ENCODE peak calls at places on chromosomes 7 and 10, in four cellular contexts. E, Z, J and V are unnamed samples.

GRCh38 chr10:62384057-62384446 is 9.9 kb downstream of the ZNF365 start:
- DNase-seq in Z (no peak), J (no peak), E (no peak), V (no peak)

GRCh38 chr10:43193496-43194080 is 55.3 kb downstream of the CSGALNACT2 start:
- DNase-seq in Z (no peak), E (no peak), J (no peak), V (no peak)

GRCh38 chr7:28037220-28038010 is 143.2 kb downstream of the JAZF1 start:
- DNase-seq in Z (no peak), E (no peak), J (peak; percentile 84), V (no peak)

GRCh38 chr10:101784558-101784957 is 1.3 kb upstream of the NPM3 start:
- DNase-seq in J (no peak), Z (no peak), E (no peak), V (no peak)

GRCh38 chr7:155000795-155001194 is 2.1 kb downstream of the PAXIP1 start:
- DNase-seq in Z (no peak), E (no peak), J (no peak), V (no peak)

GRCh38 chr10:12907651-12908050 is 93.9 kb downstream of the CCDC3 start:
- DNase-seq in E (no peak), Z (no peak), J (no peak), V (no peak)

GRCh38 chr10:77555591-77556212 is 81.9 kb downstream of the KCNMA1 start:
- DNase-seq in E (no peak), J (no peak), Z (no peak), V (no peak)

GRCh38 chr7:82183633-82184032 is 259.9 kb downstream of the CACNA2D1 start:
- DNase-seq in E (no peak), J (peak; percentile 72), Z (no peak), V (no peak)

GRCh38 chr7:111198255-111198654 is 107.3 kb downstream of the LRRN3 start:
- DNase-seq in J (peak; percentile 99), E (no peak), Z (no peak), V (no peak)

GRCh38 chr10:30553625-30554442 is 75.7 kb downstream of the LYZL2 start:
- DNase-seq in Z (peak; percentile 18), J (no peak), E (peak; percentile 12), V (no peak)

GRCh38 chr7:105649727-105650381 is 68.6 kb upstream of the EFCAB10 start:
- DNase-seq in J (peak; percentile 26), E (no peak), Z (no peak), V (no peak)

GRCh38 chr10:72658696-72659400 is 33.0 kb upstream of the MICU1 start:
- DNase-seq in J (no peak), Z (no peak), E (no peak), V (no peak)

GRCh38 chr7:139568813-139569490 is 45.5 kb downstream of the CLEC2L start:
- DNase-seq in Z (no peak), J (no peak), E (no peak), V (no peak)